ENCODE peak calls at places on chromosomes 6 and 20, in four cellular contexts. D, M, E and L are unnamed samples.

GRCh38 chr6:43699564-43700186 is 12.1 kb upstream of the MRPS18A start:
- DNase-seq in D (no peak), M (peak), E (peak), L (peak)

GRCh38 chr20:49987015-49987867 is 4.5 kb downstream of the SNAI1 start:
- DNase-seq in D (no peak), M (peak), E (no peak), L (no peak)

GRCh38 chr20:45087814-45088213 is 13.1 kb downstream of the KCNS1 start:
- DNase-seq in D (no peak), M (peak), E (no peak), L (no peak)

GRCh38 chr6:101770116-101770515 is 376.6 kb downstream of the GRIK2 start:
- DNase-seq in D (no peak), M (no peak), E (no peak), L (no peak)

GRCh38 chr6:77633471-77633870 is 19.4 kb upstream of the MEI4 start:
- DNase-seq in D (no peak), M (no peak), E (no peak), L (no peak)

GRCh38 chr20:24441600-24441999 is 27.8 kb upstream of the SYNDIG1 start:
- DNase-seq in D (no peak), M (no peak), E (no peak), L (no peak)

GRCh38 chr6:169868458-169868857 is 117.0 kb downstream of the ERMARD start:
- DNase-seq in D (no peak), M (no peak), E (peak), L (no peak)

GRCh38 chr6:121748376-121748775 is 312.9 kb downstream of the GJA1 start:
- DNase-seq in D (peak), M (peak), E (no peak), L (no peak)

GRCh38 chr6:33710296-33711121 is 991 bp downstream of the UQCC2 start:
- DNase-seq in D (no peak), M (no peak), E (no peak), L (peak)

GRCh38 chr20:56957737-56958553 is 308.5 kb downstream of the BMP7 start:
- DNase-seq in D (no peak), M (no peak), E (no peak), L (no peak)

GRCh38 chr20:41339957-41340326 is 679 bp upstream of the LPIN3 start:
- DNase-seq in D (peak), M (peak), E (peak), L (peak)

GRCh38 chr6:167311286-167311685 is 13.6 kb upstream of the TTLL2 start:
- DNase-seq in D (no peak), M (no peak), E (no peak), L (no peak)

GRCh38 chr20:3251806-3252205 is 12.8 kb upstream of the SLC4A11 start:
- DNase-seq in D (peak), M (no peak), E (no peak), L (no peak)

GRCh38 chr6:26554669-26555504 is 16.7 kb downstream of the HMGN4 start:
- DNase-seq in D (peak), M (peak), E (peak), L (peak)

GRCh38 chr20:24160563-24161355 is 172.2 kb upstream of the GGTLC1 start:
- DNase-seq in D (peak), M (peak), E (peak), L (peak)

GRCh38 chr6:95249176-95249575 is 328.2 kb upstream of the MANEA start:
- DNase-seq in D (peak), M (no peak), E (no peak), L (no peak)

GRCh38 chr6:146914563-146915483 is 289.4 kb upstream of the STXBP5 start:
- DNase-seq in D (peak), M (peak), E (no peak), L (no peak)

GRCh38 chr6:85912582-85912981 is 269.9 kb upstream of the SYNCRIP start:
- DNase-seq in D (no peak), M (no peak), E (no peak), L (no peak)

GRCh38 chr6:165987483-165988305 is 180.0 kb downstream of the TBXT start:
- DNase-seq in D (peak), M (no peak), E (no peak), L (no peak)

GRCh38 chr6:144219056-144219685 is 66.0 kb upstream of the UTRN start:
- DNase-seq in D (peak), M (peak), E (no peak), L (peak)

GRCh38 chr6:155267411-155267810 is 3.6 kb downstream of the CLDN20 start:
- DNase-seq in D (no peak), M (no peak), E (no peak), L (no peak)

GRCh38 chr6:45655630-45656422 is 278.1 kb upstream of the SUPT3H start:
- DNase-seq in D (peak), M (peak), E (no peak), L (no peak)

GRCh38 chr6:31139599-31139998 is 733 bp upstream of the PSORS1C2 start:
- DNase-seq in D (no peak), M (peak), E (no peak), L (no peak)

GRCh38 chr6:113651120-113651519 is 206.0 kb upstream of the MARCKS start:
- DNase-seq in D (no peak), M (no peak), E (no peak), L (no peak)

GRCh38 chr20:22373164-22373895 is 211.0 kb downstream of the FOXA2 start:
- DNase-seq in D (no peak), M (no peak), E (peak), L (no peak)

GRCh38 chr6:26400626-26401025 is 1.4 kb upstream of the BTN3A1 start:
- DNase-seq in D (no peak), M (no peak), E (no peak), L (no peak)

GRCh38 chr6:130778946-130779657 is 48.1 kb upstream of the SMLR1 start:
- DNase-seq in D (peak), M (peak), E (no peak), L (no peak)

GRCh38 chr6:2502998-2503674 is 247.6 kb downstream of the MYLK4 start:
- DNase-seq in D (no peak), M (no peak), E (no peak), L (no peak)

GRCh38 chr6:160400426-160400825 is 52.2 kb downstream of the SLC22A3 start:
- DNase-seq in D (peak), M (no peak), E (no peak), L (no peak)

GRCh38 chr6:146544783-146545182 is 1.1 kb downstream of the RAB32 start:
- DNase-seq in D (no peak), M (no peak), E (peak), L (no peak)

GRCh38 chr6:52635049-52635577 is 35.8 kb upstream of the TMEM14A start:
- DNase-seq in D (no peak), M (no peak), E (no peak), L (no peak)

GRCh38 chr6:31375699-31376098 is 18.7 kb upstream of the HLA-B start:
- DNase-seq in D (no peak), M (no peak), E (no peak), L (no peak)

GRCh38 chr6:26478985-26479278 is 21.2 kb upstream of the BTN1A1 start:
- DNase-seq in D (no peak), M (no peak), E (no peak), L (no peak)

GRCh38 chr6:132936641-132937040 is 122.3 kb downstream of the RPS12 start:
- DNase-seq in D (no peak), M (no peak), E (no peak), L (no peak)

GRCh38 chr6:75149253-75149652 is 56.6 kb downstream of the COL12A1 start:
- DNase-seq in D (peak), M (no peak), E (no peak), L (no peak)

GRCh38 chr6:56874328-56874727 is 80.6 kb upstream of the BEND6 start:
- DNase-seq in D (no peak), M (no peak), E (no peak), L (no peak)

DNA sequence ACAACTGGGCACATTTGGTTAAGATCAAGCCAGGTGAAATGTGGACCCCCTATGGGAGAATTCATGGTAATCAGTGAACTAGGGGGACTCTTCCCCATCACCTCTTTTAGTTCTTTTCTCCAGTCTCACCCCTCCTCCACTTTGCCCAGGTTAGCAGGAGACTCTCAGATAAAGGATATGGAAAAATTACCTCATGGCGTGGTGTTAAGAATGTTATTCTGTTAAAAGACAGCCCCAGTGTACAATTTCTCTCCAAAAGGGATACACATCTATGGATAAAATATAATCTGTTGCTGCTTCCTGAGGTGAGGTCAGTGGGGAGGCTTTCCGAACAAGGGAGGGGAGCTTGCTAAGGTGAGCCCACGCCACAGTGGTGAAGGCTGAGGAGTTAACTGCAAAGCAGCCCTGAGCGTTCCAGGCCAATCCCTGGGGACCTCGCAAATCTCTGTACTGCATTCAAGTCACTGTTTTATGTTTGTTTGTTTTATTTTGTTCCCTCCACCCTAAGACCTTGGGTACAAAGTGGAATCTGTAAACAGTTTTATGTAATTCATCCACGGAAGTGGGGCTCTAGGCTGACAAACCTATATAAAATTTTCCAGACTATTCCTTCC is 52.0 kb downstream of the ADGRF1 start:
- DNase-seq in D (no peak), M (peak), E (no peak), L (no peak)
- H3K27ac ChIP-seq in D (no peak), M (peak), E (no peak), L (no peak)

GRCh38 chr6:13311155-13311554 is 17.2 kb downstream of the TBC1D7 start:
- DNase-seq in D (no peak), M (no peak), E (no peak), L (no peak)
- H3K9ac ChIP-seq in D (no peak), M (no peak), E (no peak), L (no peak)

DNA sequence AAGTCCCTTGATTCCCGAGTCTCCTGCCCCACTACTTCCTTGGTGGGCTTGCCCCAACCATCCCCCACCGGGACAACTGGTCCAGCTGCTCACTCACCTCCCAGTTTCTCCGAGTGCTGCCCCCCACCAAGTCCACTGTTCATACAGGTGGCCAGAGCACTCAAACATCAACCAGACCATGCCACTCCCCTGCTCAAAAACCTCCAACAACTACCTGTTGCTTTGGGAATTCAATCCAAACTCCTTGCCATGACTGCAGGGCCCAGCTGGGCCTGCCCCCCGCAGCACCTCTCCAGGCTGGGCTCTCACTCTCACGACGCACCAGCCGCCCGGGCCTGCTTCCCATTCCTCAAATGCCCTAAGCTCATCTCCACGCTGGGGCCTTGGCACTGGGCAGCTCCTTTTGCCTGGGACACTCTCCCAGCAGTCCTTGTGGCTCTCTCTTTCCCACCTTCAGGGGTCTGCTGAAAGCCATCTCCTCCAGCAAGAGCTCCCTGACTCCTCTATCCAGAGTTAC is 97.5 kb downstream of the NFATC2 start:
- DNase-seq in D (no peak), M (no peak), E (no peak), L (no peak)
- H3K27ac ChIP-seq in D (no peak), M (no peak), E (no peak), L (no peak)

DNA sequence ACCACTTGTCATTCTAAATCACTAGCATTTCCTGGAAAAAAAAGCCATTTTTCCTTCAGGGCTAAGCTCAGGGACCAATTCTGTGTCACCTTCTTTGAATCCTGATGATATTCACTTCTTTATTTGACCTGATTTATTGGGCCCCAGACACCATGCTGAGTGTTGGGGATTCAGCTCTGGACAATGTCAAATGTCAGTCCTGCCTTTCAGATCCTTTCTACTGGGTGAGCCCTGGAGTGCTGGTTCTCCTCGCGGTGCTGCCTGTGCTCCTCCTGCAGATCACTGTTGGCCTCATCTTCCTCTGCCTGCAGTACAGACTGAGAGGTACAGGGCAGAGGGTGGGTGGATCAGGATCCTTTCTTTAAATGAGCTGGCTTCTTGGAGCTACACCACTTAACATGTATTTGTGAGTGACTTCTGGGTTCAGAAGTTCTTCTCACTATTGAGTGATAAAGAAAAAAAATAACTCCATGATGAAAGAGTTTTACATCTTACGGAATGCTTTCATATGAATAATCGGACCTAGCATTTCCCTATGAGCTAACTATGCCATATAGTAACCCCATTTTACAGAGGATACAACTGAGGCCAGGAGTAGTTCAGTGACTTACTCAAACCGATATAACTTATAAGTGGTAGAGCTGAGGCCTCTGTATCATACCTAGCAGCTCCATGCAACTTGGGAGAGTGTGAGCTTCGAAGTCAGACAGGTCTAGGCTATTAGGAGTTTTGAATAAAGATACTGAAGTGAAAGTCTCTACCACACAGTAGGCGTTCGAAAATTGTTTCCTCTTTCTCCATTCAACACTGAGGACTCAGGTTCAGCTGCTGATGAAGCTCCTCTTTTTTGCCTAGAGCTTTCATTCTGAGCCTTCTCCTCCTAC is 9.3 kb downstream of the MOG start:
- DNase-seq in D (no peak), M (no peak), E (no peak), L (no peak)
- H3K9ac ChIP-seq in D (no peak), M (no peak), E (no peak), L (no peak)

DNA sequence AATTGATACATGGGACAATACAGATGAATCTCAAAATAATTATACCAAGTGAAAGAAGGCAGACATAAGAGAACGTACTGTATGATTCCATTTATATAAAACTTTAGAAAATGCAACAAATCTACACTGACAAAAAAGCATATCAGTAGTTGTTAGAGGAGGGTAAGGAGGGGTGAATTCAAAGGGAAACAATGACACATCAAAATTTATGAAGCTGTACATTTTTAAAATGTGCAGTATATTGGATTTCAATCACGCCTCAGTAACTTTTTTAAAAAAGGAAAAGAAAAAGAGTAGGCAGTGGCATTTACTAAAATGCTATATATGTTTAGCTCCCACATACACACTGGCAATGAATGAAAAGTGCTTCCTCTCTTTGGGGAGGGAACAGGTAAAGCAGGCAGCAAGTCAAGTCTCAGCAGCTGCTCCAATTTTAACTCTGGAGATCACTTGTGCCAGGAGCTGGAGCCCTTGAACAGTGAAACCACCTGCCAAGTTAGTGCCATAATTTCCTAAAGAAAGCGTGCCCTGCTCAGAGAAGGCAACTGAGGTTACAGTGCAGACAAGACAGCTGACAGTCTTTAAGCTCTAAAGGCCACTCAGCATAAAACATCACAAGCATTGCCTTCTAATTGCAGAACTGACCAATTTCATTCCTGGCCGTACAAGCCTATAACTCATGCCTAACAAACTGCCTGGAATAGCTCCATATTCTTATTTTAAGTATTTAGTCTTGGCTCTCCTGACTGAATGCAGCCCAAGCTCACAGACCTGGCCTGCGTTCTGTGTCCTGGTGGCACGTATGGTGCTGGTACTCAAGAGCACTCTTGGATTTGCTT is 10.9 kb downstream of the FKBP1A start:
- DNase-seq in D (no peak), M (no peak), E (no peak), L (no peak)
- H3K27ac ChIP-seq in D (no peak), M (peak), E (no peak), L (no peak)

GRCh38 chr6:123802697-123803455 is 789 bp upstream of the NKAIN2 start:
- DNase-seq in D (peak), M (peak), E (peak), L (peak)
- H3K9ac ChIP-seq in D (no peak), M (no peak), E (no peak), L (no peak)

DNA sequence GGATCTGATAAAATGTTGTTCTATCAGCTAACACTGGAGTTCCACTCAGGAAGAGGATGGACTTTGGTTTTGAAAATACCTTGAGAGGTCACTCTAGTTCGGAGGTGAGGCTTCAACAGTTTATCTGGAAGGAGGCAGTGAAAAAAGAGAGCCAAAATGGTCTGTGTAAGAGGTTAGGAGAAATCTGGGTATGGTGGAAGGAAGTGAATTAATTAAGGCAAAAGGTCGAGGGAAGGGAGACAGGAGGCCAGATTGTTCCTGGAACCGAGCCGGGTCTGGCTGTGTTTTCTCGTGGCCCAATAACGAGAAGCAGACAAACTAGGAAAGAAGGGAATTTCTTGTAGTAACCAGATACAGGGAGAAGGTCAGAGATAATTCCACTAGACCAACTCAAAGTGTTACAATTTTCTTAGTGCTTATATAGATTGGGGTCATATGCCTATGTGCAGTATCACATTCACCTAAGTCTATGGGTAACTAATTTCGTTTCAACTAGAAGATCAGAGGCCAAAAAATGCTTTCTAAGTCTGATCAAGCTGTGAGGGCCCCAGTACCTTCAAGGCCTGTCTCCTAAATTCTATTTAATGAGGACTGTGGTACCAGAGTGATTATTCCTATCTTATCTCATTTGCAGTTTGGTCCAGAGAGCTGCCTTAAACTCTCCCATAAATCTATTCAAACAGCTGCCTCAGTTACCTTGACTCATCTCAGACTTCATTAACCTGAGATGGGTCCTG is 96.0 kb upstream of the SNX9 start:
- DNase-seq in D (no peak), M (no peak), E (no peak), L (no peak)
- H3K27ac ChIP-seq in D (no peak), M (no peak), E (no peak), L (peak)

DNA sequence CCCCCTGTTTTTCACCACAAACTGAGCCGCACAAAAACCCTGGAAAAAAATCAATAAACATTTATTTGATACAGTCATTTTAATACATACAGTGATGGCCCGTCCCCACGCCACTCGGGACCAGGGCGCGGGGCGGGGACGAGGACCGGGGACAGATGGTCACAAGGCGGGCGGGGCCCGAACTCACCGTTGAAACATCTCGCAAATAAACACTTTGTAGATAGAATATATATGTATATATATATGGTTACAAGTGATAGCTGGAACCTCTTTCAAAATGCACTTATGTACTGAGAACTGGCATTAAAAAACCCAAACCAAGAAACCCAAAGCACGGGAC is 418 bp upstream of the UCKL1 start:
- DNase-seq in D (no peak), M (peak), E (no peak), L (no peak)
- H3K9ac ChIP-seq in D (peak), M (peak), E (peak), L (peak)

GRCh38 chr20:36941403-36941835 is 10.1 kb downstream of the SAMHD1 start:
- DNase-seq in D (no peak), M (peak), E (no peak), L (no peak)
- H3K27ac ChIP-seq in D (no peak), M (no peak), E (peak), L (no peak)

GRCh38 chr20:44038681-44039123 is 124.0 kb downstream of the TOX2 start:
- DNase-seq in D (no peak), M (no peak), E (no peak), L (no peak)
- H3K9ac ChIP-seq in D (no peak), M (no peak), E (no peak), L (no peak)